ENCODE peak calls at places on chromosome 6, in nine cellular contexts. A, Z, W, L, N, Y, Q, M and H are unnamed samples. For H3K9me2, the result is how much of the 10 kb centered on the place peaks cover.

GRCh38 chr6:79656134-79656533 is 25.0 kb downstream of the SH3BGRL2 start:
- DNase-seq in A (no peak), Z (no peak), W (no peak), L (peak), N (no peak), Y (no peak), Q (no peak), M (no peak), H (no peak)

GRCh38 chr6:160510199-160510598 is 153.9 kb downstream of the LPA start:
- DNase-seq in A (no peak), Z (peak), W (no peak), L (peak), N (no peak), Y (no peak), Q (no peak), M (no peak), H (no peak)

GRCh38 chr6:106254636-106255035 is 70.9 kb downstream of the ATG5 start:
- DNase-seq in A (no peak), Z (peak), W (no peak), L (peak), N (no peak), Y (no peak), Q (no peak), M (no peak), H (no peak)

GRCh38 chr6:105067329-105067728 is 110.4 kb downstream of the LIN28B start:
- DNase-seq in A (no peak), Z (no peak), W (no peak), L (no peak), N (no peak), Y (no peak), Q (no peak), M (no peak), H (no peak)

GRCh38 chr6:169808608-169808967 is 57.2 kb downstream of the ERMARD start:
- DNase-seq in A (no peak), Z (no peak), W (no peak), L (no peak), N (no peak), Y (no peak), Q (no peak), M (no peak), H (no peak)

GRCh38 chr6:155980014-155980413 is 524.4 kb upstream of the NOX3 start:
- DNase-seq in A (no peak), Z (no peak), W (no peak), L (no peak), N (no peak), Y (no peak), Q (no peak), M (no peak), H (no peak)

GRCh38 chr6:47209632-47210031 is 100.1 kb downstream of the TNFRSF21 start:
- DNase-seq in A (no peak), Z (peak), W (no peak), L (no peak), N (no peak), Y (no peak), Q (no peak), M (no peak), H (no peak)

GRCh38 chr6:125268765-125269164 is 33.0 kb downstream of the HDDC2 start:
- DNase-seq in A (no peak), Z (no peak), W (no peak), L (no peak), N (no peak), Y (no peak), Q (no peak), M (no peak), H (no peak)

GRCh38 chr6:29442670-29443184 is 3.6 kb downstream of the OR10C1 start:
- DNase-seq in A (no peak), Z (no peak), W (no peak), L (no peak), N (no peak), Y (no peak), Q (no peak), M (no peak), H (no peak)

GRCh38 chr6:52286798-52287432 is 2.4 kb upstream of the MCM3 start:
- DNase-seq in A (peak), Z (peak), W (peak), L (peak), N (peak), Y (peak), Q (peak), M (peak), H (peak)

GRCh38 chr6:25972902-25973301 is 10.3 kb downstream of the TRIM38 start:
- DNase-seq in A (peak), Z (no peak), W (no peak), L (no peak), N (no peak), Y (no peak), Q (no peak), M (no peak), H (no peak)

GRCh38 chr6:128713461-128713860 is 169.5 kb upstream of the LAMA2 start:
- DNase-seq in A (no peak), Z (peak), W (no peak), L (peak), N (no peak), Y (no peak), Q (no peak), M (peak), H (no peak)

GRCh38 chr6:55175778-55176084 is 1.4 kb downstream of the HCRTR2 start:
- DNase-seq in A (peak), Z (no peak), W (no peak), L (no peak), N (no peak), Y (no peak), Q (no peak), M (no peak), H (no peak)

GRCh38 chr6:126015869-126016268 is 29.5 kb downstream of the TRMT11 start:
- DNase-seq in A (no peak), Z (peak), W (no peak), L (peak), N (no peak), Y (no peak), Q (no peak), M (no peak), H (no peak)

GRCh38 chr6:55980627-55981211 is 105.3 kb upstream of the BMP5 start:
- DNase-seq in A (peak), Z (peak), W (peak), L (peak), N (peak), Y (peak), Q (peak), M (peak), H (peak)

GRCh38 chr6:31568537-31568961 is 3.5 kb upstream of the LTA start:
- DNase-seq in A (no peak), Z (no peak), W (peak), L (no peak), N (no peak), Y (no peak), Q (no peak), M (no peak), H (peak)

GRCh38 chr6:132687306-132687705 is 26.5 kb downstream of the VNN1 start:
- DNase-seq in A (no peak), Z (peak), W (no peak), L (peak), N (no peak), Y (peak), Q (peak), M (no peak), H (no peak)

GRCh38 chr6:15131234-15132195 is 114.4 kb upstream of the JARID2 start:
- DNase-seq in A (no peak), Z (no peak), W (no peak), L (no peak), N (peak), Y (no peak), Q (no peak), M (peak), H (no peak)

GRCh38 chr6:125094563-125094962 is 59.0 kb upstream of the TPD52L1 start:
- DNase-seq in A (no peak), Z (peak), W (no peak), L (peak), N (no peak), Y (no peak), Q (no peak), M (no peak), H (no peak)

DNA sequence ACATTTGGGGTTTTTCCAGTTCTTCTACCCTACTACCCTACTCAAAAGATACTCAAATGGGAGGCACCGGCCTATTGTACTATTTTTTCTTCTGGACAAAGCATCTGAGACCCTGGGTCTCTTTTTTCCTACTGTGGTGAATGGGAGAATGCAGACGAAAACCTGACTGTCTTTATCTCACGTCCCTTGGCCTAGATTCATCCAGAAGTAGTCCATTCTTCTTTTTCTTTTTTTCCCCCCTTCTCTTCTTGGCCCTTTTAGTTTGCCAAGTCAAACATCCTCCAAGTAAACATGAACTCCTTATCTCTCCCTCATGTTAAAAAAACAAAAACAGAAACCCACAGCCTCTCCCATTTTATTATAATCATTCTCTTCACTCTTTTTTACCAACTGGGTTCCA is 8.7 kb upstream of the ILRUN start:
- DNase-seq in A (no peak), Z (no peak), W (no peak), L (no peak), N (no peak), Y (no peak), Q (no peak), M (no peak), H (no peak)
- H2AFZ ChIP-seq in A (peak), Z (no peak), W (peak), L (peak), N (peak), Y (no peak), Q (no peak), M (no peak), H (no peak)

GRCh38 chr6:22082278-22082677 is 214.6 kb downstream of the PRL start:
- DNase-seq in A (no peak), Z (peak), W (no peak), L (peak), N (no peak), Y (no peak), Q (no peak), M (no peak), H (no peak)

GRCh38 chr6:22079788-22080187 is 217.0 kb downstream of the PRL start:
- DNase-seq in A (no peak), Z (peak), W (no peak), L (no peak), N (no peak), Y (no peak), Q (no peak), M (no peak), H (no peak)

GRCh38 chr6:22078288-22078687 is 218.5 kb downstream of the PRL start:
- DNase-seq in A (no peak), Z (no peak), W (no peak), L (no peak), N (no peak), Y (no peak), Q (no peak), M (no peak), H (no peak)

GRCh38 chr6:22078802-22079545 is 217.9 kb downstream of the PRL start:
- DNase-seq in A (peak), Z (no peak), W (no peak), L (no peak), N (no peak), Y (no peak), Q (no peak), M (no peak), H (no peak)

GRCh38 chr6:22081709-22082108 is 215.1 kb downstream of the PRL start:
- DNase-seq in A (no peak), Z (no peak), W (no peak), L (no peak), N (no peak), Y (no peak), Q (no peak), M (no peak), H (no peak)
- H3K9me2 ChIP-seq in A (under half), Z (under half), W (under half), L (under half), N (under half), Y (under half), Q (under half), M (under half), H (under half)

GRCh38 chr6:136952714-136953260 is 30.7 kb downstream of the SLC35D3 start:
- DNase-seq in A (no peak), Z (no peak), W (no peak), L (no peak), N (no peak), Y (no peak), Q (no peak), M (peak), H (no peak)

GRCh38 chr6:136958168-136958567 is 36.1 kb downstream of the SLC35D3 start:
- DNase-seq in A (peak), Z (no peak), W (no peak), L (no peak), N (no peak), Y (no peak), Q (no peak), M (no peak), H (no peak)

GRCh38 chr6:136955123-136955522 is 33.0 kb downstream of the SLC35D3 start:
- DNase-seq in A (no peak), Z (no peak), W (no peak), L (no peak), N (no peak), Y (no peak), Q (no peak), M (no peak), H (no peak)

GRCh38 chr6:136959471-136959891 is 37.4 kb downstream of the SLC35D3 start:
- DNase-seq in A (peak), Z (no peak), W (no peak), L (no peak), N (peak), Y (no peak), Q (no peak), M (peak), H (no peak)

GRCh38 chr6:136956590-136957573 is 34.8 kb downstream of the SLC35D3 start:
- DNase-seq in A (peak), Z (no peak), W (peak), L (no peak), N (no peak), Y (no peak), Q (no peak), M (peak), H (peak)
- H2AFZ ChIP-seq in A (no peak), Z (no peak), W (peak), L (no peak), N (peak), Y (no peak), Q (no peak), M (no peak), H (peak)

GRCh38 chr6:22827760-22828159 is 258.4 kb downstream of the HDGFL1 start:
- DNase-seq in A (no peak), Z (peak), W (no peak), L (no peak), N (peak), Y (no peak), Q (no peak), M (no peak), H (no peak)

GRCh38 chr6:22828179-22829062 is 259.1 kb downstream of the HDGFL1 start:
- DNase-seq in A (peak), Z (peak), W (no peak), L (peak), N (peak), Y (peak), Q (peak), M (peak), H (no peak)

GRCh38 chr6:22825210-22825609 is 255.8 kb downstream of the HDGFL1 start:
- DNase-seq in A (no peak), Z (no peak), W (no peak), L (no peak), N (no peak), Y (no peak), Q (no peak), M (no peak), H (no peak)

GRCh38 chr6:22829070-22829469 is 259.7 kb downstream of the HDGFL1 start:
- DNase-seq in A (no peak), Z (no peak), W (no peak), L (peak), N (no peak), Y (no peak), Q (no peak), M (no peak), H (no peak)

DNA sequence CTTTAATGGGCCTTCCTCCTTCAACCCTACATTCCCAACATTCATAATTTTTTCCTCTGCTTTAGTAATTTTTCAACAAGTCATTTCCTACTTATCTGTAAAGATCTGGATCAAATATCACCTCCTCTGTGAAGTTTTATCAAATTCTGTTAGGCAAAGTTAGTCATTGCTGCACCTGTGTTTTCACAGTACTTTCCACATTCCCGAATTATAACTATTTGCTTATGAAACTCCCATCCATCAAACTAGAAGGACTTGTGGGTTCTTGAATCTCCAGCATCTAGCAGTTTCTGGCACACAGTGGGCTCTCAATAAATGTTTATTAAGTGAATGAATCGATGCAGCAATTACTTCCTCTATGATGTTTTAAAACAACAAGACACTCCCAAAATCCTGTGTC is 257.6 kb downstream of the HDGFL1 start:
- DNase-seq in A (no peak), Z (no peak), W (no peak), L (peak), N (no peak), Y (peak), Q (no peak), M (no peak), H (no peak)
- H3K9me2 ChIP-seq in A (under half), Z (under half), W (under half), L (under half), N (under half), Y (under half), Q (under half), M (under half), H (under half)

DNA sequence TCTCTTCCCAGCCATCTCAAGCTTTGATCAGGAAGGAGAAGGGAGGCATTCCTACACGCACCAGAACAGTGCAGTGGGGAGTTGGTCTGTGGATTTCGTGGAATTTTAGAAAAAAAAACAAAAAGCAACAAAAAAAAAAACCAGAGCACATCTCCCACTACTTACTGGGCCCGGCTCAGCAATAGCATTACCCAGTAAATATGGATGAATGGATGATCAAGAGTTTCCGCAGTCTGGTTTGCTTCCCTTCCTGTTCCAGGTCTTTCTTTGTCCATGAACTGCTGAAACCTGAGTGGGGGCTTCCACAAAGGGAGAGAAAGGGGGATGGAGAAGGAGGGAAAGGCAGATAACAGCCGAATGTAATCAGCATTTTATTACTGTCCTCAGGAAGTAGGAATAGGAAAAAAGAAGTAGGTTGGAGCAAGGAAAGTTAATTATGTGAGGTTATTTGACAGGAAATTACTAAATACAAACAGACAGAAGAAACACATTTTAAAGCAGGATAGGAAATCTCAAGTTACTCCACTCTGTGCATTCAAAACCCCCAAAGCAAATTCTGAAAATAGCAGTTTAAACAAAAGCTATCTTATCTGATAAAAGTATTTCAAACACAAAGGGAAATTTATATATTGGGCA is 349.0 kb downstream of the PRL start:
- DNase-seq in A (no peak), Z (no peak), W (no peak), L (peak), N (no peak), Y (no peak), Q (no peak), M (peak), H (no peak)
- H2AFZ ChIP-seq in A (no peak), Z (no peak), W (no peak), L (peak), N (peak), Y (no peak), Q (no peak), M (no peak), H (no peak)

GRCh38 chr6:122800906-122801305 is 11.8 kb downstream of the SMPDL3A start:
- DNase-seq in A (no peak), Z (no peak), W (no peak), L (no peak), N (no peak), Y (no peak), Q (no peak), M (no peak), H (no peak)
- H3K9me2 ChIP-seq in A (under half), Z (under half), W (under half), L (under half), N (under half), Y (under half), Q (under half), M (under half), H (under half)

GRCh38 chr6:68087399-68088133 is 547.5 kb upstream of the ADGRB3 start:
- DNase-seq in A (no peak), Z (no peak), W (peak), L (no peak), N (no peak), Y (no peak), Q (no peak), M (no peak), H (peak)
- H2AFZ ChIP-seq in A (peak), Z (no peak), W (peak), L (peak), N (no peak), Y (no peak), Q (no peak), M (no peak), H (no peak)

DNA sequence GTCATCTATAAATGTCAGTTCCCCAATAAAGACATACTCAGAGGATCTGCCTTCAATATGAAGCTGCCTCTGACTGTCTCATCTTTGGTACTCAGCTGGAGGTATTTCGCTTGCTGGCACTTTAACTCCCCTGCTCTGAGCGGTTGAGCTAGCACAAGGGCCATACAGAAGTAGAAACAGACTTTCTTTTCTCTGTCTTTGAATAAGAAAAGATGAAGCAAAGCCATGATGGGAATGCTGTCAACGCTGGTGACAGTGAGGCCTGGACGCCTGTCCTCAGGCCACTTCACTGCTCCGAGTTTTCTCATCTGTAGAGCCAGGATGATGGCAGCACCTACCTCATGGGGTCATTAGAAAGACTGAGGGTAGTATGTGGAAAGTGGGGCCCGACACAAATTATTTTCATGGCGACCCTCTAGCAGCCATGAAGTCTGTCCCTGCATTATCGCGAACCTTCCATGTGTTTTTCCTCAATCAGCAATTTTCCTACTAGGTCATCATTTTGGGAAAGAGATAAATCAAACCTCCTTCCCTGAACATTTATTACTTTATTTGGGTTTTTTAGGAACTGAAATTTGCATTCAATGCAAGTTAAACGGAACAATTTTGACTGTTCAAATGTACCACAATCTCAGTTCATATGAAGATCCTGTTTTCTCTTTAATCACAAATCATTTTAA is 55.8 kb upstream of the SNX9 start:
- DNase-seq in A (no peak), Z (no peak), W (no peak), L (no peak), N (no peak), Y (no peak), Q (no peak), M (no peak), H (no peak)
- H3K9me2 ChIP-seq in A (under half), Z (under half), W (under half), L (under half), N (under half), Y (under half), Q (under half), M (under half), H (under half)

DNA sequence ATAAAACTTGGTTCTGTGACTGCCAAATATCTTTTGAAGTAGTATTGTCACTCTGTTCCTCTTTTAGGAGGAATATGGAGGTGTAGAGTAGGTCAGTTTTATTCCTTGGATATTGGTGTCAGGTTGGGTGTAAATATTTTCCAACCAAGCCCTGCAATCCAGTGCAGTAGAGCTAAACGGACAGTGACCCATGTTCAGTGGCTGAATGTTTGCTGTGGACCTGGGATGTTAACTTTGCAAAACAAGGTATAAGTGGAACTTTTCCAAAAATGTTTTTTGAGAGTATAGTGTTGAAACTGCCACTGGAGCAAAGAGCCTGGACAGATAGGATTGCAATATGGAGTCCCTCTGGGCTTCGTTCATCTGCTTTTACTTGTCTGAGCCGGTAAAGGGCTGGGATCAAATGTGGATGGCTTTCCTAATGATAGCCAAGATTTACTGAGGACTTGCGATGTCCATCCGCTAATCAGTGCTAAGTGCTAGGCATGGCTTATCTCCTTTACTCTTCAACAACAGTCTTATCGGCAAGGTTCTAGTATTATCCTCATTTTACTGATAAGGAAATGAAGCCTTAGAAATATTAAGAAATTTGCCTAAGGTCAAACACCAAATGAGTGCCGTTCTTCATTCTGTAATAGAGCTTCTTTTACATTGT is 69.0 kb upstream of the BACH2 start:
- DNase-seq in A (no peak), Z (no peak), W (no peak), L (no peak), N (no peak), Y (no peak), Q (no peak), M (no peak), H (no peak)
- H2AFZ ChIP-seq in A (no peak), Z (no peak), W (no peak), L (no peak), N (no peak), Y (no peak), Q (no peak), M (no peak), H (no peak)